ENCODE peak calls at places on chromosomes 16 and 17, in seven cellular contexts. B, A, T, L, Q, N and D are unnamed samples.

GRCh38 chr16:58419241-58420012 is 27.2 kb downstream of the GINS3 start:
- DNase-seq in L (no peak), N (no peak), A (no peak), T (no peak), B (no peak), Q (no peak), D (peak; percentile 32)

GRCh38 chr16:48157794-48158193 is 2.0 kb upstream of the ABCC12 start:
- DNase-seq in B (no peak), A (no peak), N (no peak), L (no peak), T (no peak), Q (no peak), D (no peak)

GRCh38 chr16:27179500-27180072 is 23.7 kb upstream of the KDM8 start:
- DNase-seq in L (peak; percentile 92), Q (peak; percentile 81), A (peak; percentile 84), T (no peak), N (peak; percentile 60), B (no peak), D (peak; percentile 68)

GRCh38 chr16:88352261-88353200 is 30.2 kb upstream of the ZNF469 start:
- DNase-seq in A (no peak), L (peak; percentile 9), Q (no peak), T (no peak), N (no peak), B (no peak), D (no peak)

GRCh38 chr17:42832213-42832933 is 824 bp upstream of the PSME3 start:
- DNase-seq in Q (no peak), B (no peak), N (no peak), T (no peak), L (no peak), A (no peak), D (no peak)

GRCh38 chr17:77178586-77178985 is 37.8 kb downstream of the SEC14L1 start:
- DNase-seq in N (no peak), Q (no peak), T (no peak), B (no peak), L (no peak), A (no peak), D (no peak)

GRCh38 chr17:60161598-60162330 is 12.0 kb downstream of the CA4 start:
- DNase-seq in L (peak; percentile 25), Q (peak; percentile 58), N (no peak), T (no peak), B (no peak), A (no peak), D (no peak)

GRCh38 chr17:67390646-67391480 is 13.8 kb downstream of the PITPNC1 start:
- DNase-seq in T (peak; percentile 58), Q (no peak), B (peak; percentile 63), N (no peak), A (peak; percentile 39), L (no peak), D (no peak)

GRCh38 chr17:34725008-34725407 is 145.6 kb downstream of the TMEM132E start:
- DNase-seq in L (no peak), N (no peak), T (no peak), Q (no peak), A (no peak), B (no peak), D (no peak)

GRCh38 chr16:88070989-88071625 is 119.9 kb downstream of the BANP start:
- DNase-seq in T (no peak), Q (no peak), B (no peak), N (no peak), A (no peak), L (no peak), D (no peak)

GRCh38 chr17:7563115-7563869 is 1.6 kb downstream of the SENP3 start:
- DNase-seq in N (no peak), T (no peak), Q (no peak), B (no peak), L (no peak), A (no peak), D (no peak)

GRCh38 chr16:56830669-56831068 is 34.3 kb upstream of the SLC12A3 start:
- DNase-seq in Q (no peak), N (no peak), B (no peak), L (no peak), T (no peak), A (no peak), D (no peak)

GRCh38 chr17:74859439-74860228 is at the start of gene GRIN2C:
- DNase-seq in L (no peak), A (peak; percentile 22), Q (peak; percentile 54), B (no peak), T (no peak), N (no peak), D (no peak)

GRCh38 chr16:85980686-85981085 is 81.7 kb downstream of the IRF8 start:
- DNase-seq in A (no peak), T (no peak), Q (no peak), B (no peak), N (no peak), L (no peak), D (no peak)

GRCh38 chr17:11618861-11619566 is 20.7 kb downstream of the DNAH9 start:
- DNase-seq in N (no peak), B (peak; percentile 2), A (no peak), L (peak; percentile 59), T (peak; percentile 75), Q (no peak), D (no peak)

GRCh38 chr17:67044940-67045339 is 586 bp downstream of the CACNG1 start:
- DNase-seq in L (no peak), T (no peak), B (no peak), N (no peak), Q (no peak), A (no peak), D (no peak)

GRCh38 chr17:21549107-21549687 is 143.1 kb upstream of the KCNJ18 start:
- DNase-seq in Q (no peak), T (no peak), N (no peak), A (no peak), B (peak; percentile 9), L (no peak), D (no peak)

GRCh38 chr17:45430738-45431530 is 1.7 kb downstream of the ARHGAP27 start:
- DNase-seq in L (peak; percentile 81), A (no peak), Q (no peak), B (no peak), T (no peak), N (no peak), D (no peak)

GRCh38 chr17:45740553-45741330 is 43.4 kb upstream of the CRHR1 start:
- DNase-seq in N (peak; percentile 88), Q (peak; percentile 37), A (no peak), L (no peak), T (peak; percentile 76), B (peak; percentile 14), D (peak; percentile 46)

GRCh38 chr17:76515291-76515949 is 14.2 kb upstream of the RHBDF2 start:
- DNase-seq in N (no peak), T (peak; percentile 65), A (peak; percentile 71), B (no peak), Q (no peak), L (peak; percentile 68), D (no peak)

GRCh38 chr16:31365131-31365865 is 10.3 kb downstream of the ITGAX start:
- DNase-seq in N (no peak), B (no peak), L (no peak), A (no peak), T (no peak), Q (no peak), D (no peak)

GRCh38 chr16:89858973-89859808 is 14.2 kb upstream of the TCF25 start:
- DNase-seq in L (no peak), B (no peak), Q (no peak), N (no peak), T (no peak), A (no peak), D (no peak)